ENCODE peak calls at places on chromosomes 5 and 9, in five cellular contexts. One of them, this sample, is unnamed.

GRCh38 chr5:78888580-78889187 is 96.4 kb downstream of the ARSB start:
- DNase-seq in mucosa of descending colon: peak
- DNase-seq in Peyer's patch: no peak
- DNase-seq in activated B cell treated with CpG ODN at 0.5 μM for 24 hours: no peak
- DNase-seq in pancreas: no peak
- DNase-seq in this sample: no peak

GRCh38 chr5:159337291-159337974 is 7.1 kb upstream of the IL12B start:
- DNase-seq in mucosa of descending colon: no peak
- DNase-seq in Peyer's patch: no peak
- DNase-seq in activated B cell treated with CpG ODN at 0.5 μM for 24 hours: no peak
- DNase-seq in pancreas: no peak
- DNase-seq in this sample: no peak

GRCh38 chr9:113529336-113530009 is 65.9 kb downstream of the RGS3 start:
- DNase-seq in mucosa of descending colon: no peak
- DNase-seq in Peyer's patch: no peak
- DNase-seq in activated B cell treated with CpG ODN at 0.5 μM for 24 hours: no peak
- DNase-seq in pancreas: no peak
- DNase-seq in this sample: no peak

GRCh38 chr5:114362977-114363721 is 1.3 kb downstream of the KCNN2 start:
- DNase-seq in mucosa of descending colon: peak
- DNase-seq in Peyer's patch: peak
- DNase-seq in activated B cell treated with CpG ODN at 0.5 μM for 24 hours: no peak
- DNase-seq in pancreas: peak
- DNase-seq in this sample: no peak

GRCh38 chr5:14240366-14240765 is 97.2 kb downstream of the TRIO start:
- DNase-seq in mucosa of descending colon: no peak
- DNase-seq in Peyer's patch: no peak
- DNase-seq in activated B cell treated with CpG ODN at 0.5 μM for 24 hours: no peak
- DNase-seq in pancreas: no peak
- DNase-seq in this sample: no peak

GRCh38 chr5:103211858-103212500 is 46.6 kb upstream of the MACIR start:
- DNase-seq in mucosa of descending colon: no peak
- DNase-seq in Peyer's patch: no peak
- DNase-seq in activated B cell treated with CpG ODN at 0.5 μM for 24 hours: no peak
- DNase-seq in pancreas: no peak
- DNase-seq in this sample: no peak

GRCh38 chr9:21413089-21414023 is 4.4 kb downstream of the IFNA8 start:
- DNase-seq in mucosa of descending colon: no peak
- DNase-seq in Peyer's patch: no peak
- DNase-seq in activated B cell treated with CpG ODN at 0.5 μM for 24 hours: no peak
- DNase-seq in pancreas: no peak
- DNase-seq in this sample: no peak

GRCh38 chr5:168434746-168435321 is 51.4 kb upstream of the RARS1 start:
- DNase-seq in mucosa of descending colon: no peak
- DNase-seq in Peyer's patch: no peak
- DNase-seq in activated B cell treated with CpG ODN at 0.5 μM for 24 hours: no peak
- DNase-seq in pancreas: no peak
- DNase-seq in this sample: no peak

GRCh38 chr5:90613918-90614504 is 55.4 kb downstream of the ADGRV1 start:
- DNase-seq in mucosa of descending colon: no peak
- DNase-seq in Peyer's patch: no peak
- DNase-seq in activated B cell treated with CpG ODN at 0.5 μM for 24 hours: no peak
- DNase-seq in pancreas: no peak
- DNase-seq in this sample: no peak

GRCh38 chr9:101465330-101465915 is 29.8 kb upstream of the ALDOB start:
- DNase-seq in mucosa of descending colon: peak
- DNase-seq in Peyer's patch: peak
- DNase-seq in activated B cell treated with CpG ODN at 0.5 μM for 24 hours: no peak
- DNase-seq in pancreas: no peak
- DNase-seq in this sample: peak

GRCh38 chr9:128160603-128160987 is 530 bp downstream of the BBLN start:
- DNase-seq in mucosa of descending colon: peak
- DNase-seq in Peyer's patch: no peak
- DNase-seq in activated B cell treated with CpG ODN at 0.5 μM for 24 hours: no peak
- DNase-seq in pancreas: no peak
- DNase-seq in this sample: no peak

GRCh38 chr9:110555971-110556370 is 23.6 kb downstream of the SVEP1 start:
- DNase-seq in mucosa of descending colon: no peak
- DNase-seq in Peyer's patch: no peak
- DNase-seq in activated B cell treated with CpG ODN at 0.5 μM for 24 hours: no peak
- DNase-seq in pancreas: no peak
- DNase-seq in this sample: no peak

GRCh38 chr9:88187631-88188030 is 49.4 kb upstream of the SPATA31C2 start:
- DNase-seq in mucosa of descending colon: no peak
- DNase-seq in Peyer's patch: no peak
- DNase-seq in activated B cell treated with CpG ODN at 0.5 μM for 24 hours: no peak
- DNase-seq in pancreas: no peak
- DNase-seq in this sample: no peak

GRCh38 chr5:153490124-153491085 is at the start of gene GRIA1:
- DNase-seq in mucosa of descending colon: no peak
- DNase-seq in Peyer's patch: no peak
- DNase-seq in activated B cell treated with CpG ODN at 0.5 μM for 24 hours: no peak
- DNase-seq in pancreas: no peak
- DNase-seq in this sample: no peak

GRCh38 chr9:31119882-31120481 is 1264.5 kb upstream of the ACO1 start:
- DNase-seq in mucosa of descending colon: no peak
- DNase-seq in Peyer's patch: no peak
- DNase-seq in activated B cell treated with CpG ODN at 0.5 μM for 24 hours: no peak
- DNase-seq in pancreas: no peak
- DNase-seq in this sample: no peak

GRCh38 chr9:89435315-89435823 is 62.5 kb downstream of the SEMA4D start:
- DNase-seq in mucosa of descending colon: peak
- DNase-seq in Peyer's patch: peak
- DNase-seq in activated B cell treated with CpG ODN at 0.5 μM for 24 hours: no peak
- DNase-seq in pancreas: peak
- DNase-seq in this sample: no peak

GRCh38 chr9:137069508-137070071 is 767 bp downstream of the SAPCD2 start:
- DNase-seq in mucosa of descending colon: no peak
- DNase-seq in Peyer's patch: no peak
- DNase-seq in activated B cell treated with CpG ODN at 0.5 μM for 24 hours: no peak
- DNase-seq in pancreas: no peak
- DNase-seq in this sample: no peak

GRCh38 chr5:169970911-169971436 is 9.3 kb downstream of the INSYN2B start:
- DNase-seq in mucosa of descending colon: no peak
- DNase-seq in Peyer's patch: no peak
- DNase-seq in activated B cell treated with CpG ODN at 0.5 μM for 24 hours: no peak
- DNase-seq in pancreas: no peak
- DNase-seq in this sample: no peak

GRCh38 chr5:55308254-55308836 is 556 bp downstream of the MTREX start:
- DNase-seq in mucosa of descending colon: no peak
- DNase-seq in Peyer's patch: no peak
- DNase-seq in activated B cell treated with CpG ODN at 0.5 μM for 24 hours: no peak
- DNase-seq in pancreas: no peak
- DNase-seq in this sample: no peak

GRCh38 chr9:126989847-126990821 is 75.6 kb downstream of the RALGPS1 start:
- DNase-seq in mucosa of descending colon: peak
- DNase-seq in Peyer's patch: peak
- DNase-seq in activated B cell treated with CpG ODN at 0.5 μM for 24 hours: no peak
- DNase-seq in pancreas: no peak
- DNase-seq in this sample: no peak

GRCh38 chr9:90009447-90009846 is 404.6 kb downstream of the GADD45G start:
- DNase-seq in mucosa of descending colon: no peak
- DNase-seq in Peyer's patch: no peak
- DNase-seq in activated B cell treated with CpG ODN at 0.5 μM for 24 hours: peak
- DNase-seq in pancreas: no peak
- DNase-seq in this sample: no peak

GRCh38 chr9:115296831-115297565 is 179.0 kb upstream of the TNC start:
- DNase-seq in mucosa of descending colon: no peak
- DNase-seq in Peyer's patch: no peak
- DNase-seq in activated B cell treated with CpG ODN at 0.5 μM for 24 hours: no peak
- DNase-seq in pancreas: no peak
- DNase-seq in this sample: no peak

GRCh38 chr5:79224275-79224984 is 11.5 kb upstream of the JMY start:
- DNase-seq in mucosa of descending colon: no peak
- DNase-seq in Peyer's patch: no peak
- DNase-seq in activated B cell treated with CpG ODN at 0.5 μM for 24 hours: no peak
- DNase-seq in pancreas: no peak
- DNase-seq in this sample: no peak

GRCh38 chr5:80704221-80704620 is 49.4 kb upstream of the DHFR start:
- DNase-seq in mucosa of descending colon: no peak
- DNase-seq in Peyer's patch: no peak
- DNase-seq in activated B cell treated with CpG ODN at 0.5 μM for 24 hours: no peak
- DNase-seq in pancreas: no peak
- DNase-seq in this sample: no peak

GRCh38 chr9:25519286-25519685 is 159.0 kb downstream of the TUSC1 start:
- DNase-seq in mucosa of descending colon: no peak
- DNase-seq in Peyer's patch: no peak
- DNase-seq in activated B cell treated with CpG ODN at 0.5 μM for 24 hours: no peak
- DNase-seq in pancreas: no peak
- DNase-seq in this sample: no peak

GRCh38 chr9:137545123-137545522 is 5.1 kb downstream of the PNPLA7 start:
- DNase-seq in mucosa of descending colon: no peak
- DNase-seq in Peyer's patch: no peak
- DNase-seq in activated B cell treated with CpG ODN at 0.5 μM for 24 hours: no peak
- DNase-seq in pancreas: no peak
- DNase-seq in this sample: no peak

GRCh38 chr5:34695275-34696032 is 39.3 kb downstream of the RAI14 start:
- DNase-seq in mucosa of descending colon: no peak
- DNase-seq in Peyer's patch: no peak
- DNase-seq in activated B cell treated with CpG ODN at 0.5 μM for 24 hours: no peak
- DNase-seq in pancreas: no peak
- DNase-seq in this sample: no peak

GRCh38 chr9:88733651-88734470 is 198.9 kb downstream of the NXNL2 start:
- DNase-seq in mucosa of descending colon: no peak
- DNase-seq in Peyer's patch: no peak
- DNase-seq in activated B cell treated with CpG ODN at 0.5 μM for 24 hours: no peak
- DNase-seq in pancreas: no peak
- DNase-seq in this sample: no peak

GRCh38 chr9:22010881-22011625 is 1.9 kb upstream of the CDKN2B start:
- DNase-seq in mucosa of descending colon: no peak
- DNase-seq in Peyer's patch: no peak
- DNase-seq in activated B cell treated with CpG ODN at 0.5 μM for 24 hours: no peak
- DNase-seq in pancreas: no peak
- DNase-seq in this sample: no peak

GRCh38 chr5:116669261-116670049 is 94.8 kb upstream of the SEMA6A start:
- DNase-seq in mucosa of descending colon: no peak
- DNase-seq in Peyer's patch: no peak
- DNase-seq in activated B cell treated with CpG ODN at 0.5 μM for 24 hours: no peak
- DNase-seq in pancreas: no peak
- DNase-seq in this sample: no peak

GRCh38 chr5:113615708-113616107 is 102.2 kb downstream of the YTHDC2 start:
- DNase-seq in mucosa of descending colon: no peak
- DNase-seq in Peyer's patch: no peak
- DNase-seq in activated B cell treated with CpG ODN at 0.5 μM for 24 hours: no peak
- DNase-seq in pancreas: no peak
- DNase-seq in this sample: no peak

GRCh38 chr5:81579525-81579924 is 171.4 kb downstream of the SSBP2 start:
- DNase-seq in mucosa of descending colon: no peak
- DNase-seq in Peyer's patch: no peak
- DNase-seq in activated B cell treated with CpG ODN at 0.5 μM for 24 hours: no peak
- DNase-seq in pancreas: no peak
- DNase-seq in this sample: no peak

GRCh38 chr5:150540042-150540441 is 32.1 kb downstream of the NDST1 start:
- DNase-seq in mucosa of descending colon: peak
- DNase-seq in Peyer's patch: no peak
- DNase-seq in activated B cell treated with CpG ODN at 0.5 μM for 24 hours: no peak
- DNase-seq in pancreas: no peak
- DNase-seq in this sample: no peak

GRCh38 chr9:121510766-121511555 is 11.3 kb upstream of the GGTA1 start:
- DNase-seq in mucosa of descending colon: no peak
- DNase-seq in Peyer's patch: no peak
- DNase-seq in activated B cell treated with CpG ODN at 0.5 μM for 24 hours: no peak
- DNase-seq in pancreas: no peak
- DNase-seq in this sample: no peak

GRCh38 chr5:112179290-112179689 is 239.8 kb downstream of the EPB41L4A start:
- DNase-seq in mucosa of descending colon: no peak
- DNase-seq in Peyer's patch: no peak
- DNase-seq in activated B cell treated with CpG ODN at 0.5 μM for 24 hours: no peak
- DNase-seq in pancreas: no peak
- DNase-seq in this sample: no peak
- TF ChIP-seq CTCF in mucosa of descending colon: no peak
- TF ChIP-seq CTCF in Peyer's patch: no peak
- TF ChIP-seq CTCF in activated B cell treated with CpG ODN at 0.5 μM for 24 hours: no peak
- TF ChIP-seq CTCF in pancreas: no peak
- TF ChIP-seq CTCF in this sample: no peak

DNA sequence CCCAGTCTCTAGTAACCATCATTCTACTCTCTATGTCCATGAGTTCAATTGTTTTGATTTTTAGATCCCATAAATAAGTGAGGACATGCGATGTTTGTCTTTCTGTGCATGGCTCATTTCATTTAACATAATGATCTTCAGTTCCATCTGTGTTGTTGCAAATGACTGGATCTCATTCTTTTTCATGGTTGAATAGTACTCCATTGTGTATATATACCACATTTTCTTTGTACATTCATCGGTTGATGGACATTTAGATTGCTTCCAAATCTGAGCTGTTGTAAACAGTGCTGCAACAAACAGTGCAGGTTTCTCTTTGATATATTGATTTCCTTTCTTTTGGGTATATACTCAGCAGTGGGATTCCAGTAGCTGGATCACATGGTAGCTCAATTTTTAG is 46.4 kb downstream of the S100Z start:
- DNase-seq in mucosa of descending colon: no peak
- DNase-seq in Peyer's patch: no peak
- DNase-seq in activated B cell treated with CpG ODN at 0.5 μM for 24 hours: no peak
- DNase-seq in pancreas: no peak
- DNase-seq in this sample: no peak
- TF ChIP-seq CTCF in mucosa of descending colon: no peak
- TF ChIP-seq CTCF in Peyer's patch: no peak
- TF ChIP-seq CTCF in activated B cell treated with CpG ODN at 0.5 μM for 24 hours: no peak
- TF ChIP-seq CTCF in pancreas: no peak
- TF ChIP-seq CTCF in this sample: no peak

GRCh38 chr5:137605377-137605776 is 106.3 kb upstream of the SPOCK1 start:
- DNase-seq in mucosa of descending colon: no peak
- DNase-seq in Peyer's patch: no peak
- DNase-seq in activated B cell treated with CpG ODN at 0.5 μM for 24 hours: no peak
- DNase-seq in pancreas: no peak
- DNase-seq in this sample: no peak
- TF ChIP-seq CTCF in mucosa of descending colon: no peak
- TF ChIP-seq CTCF in Peyer's patch: no peak
- TF ChIP-seq CTCF in activated B cell treated with CpG ODN at 0.5 μM for 24 hours: no peak
- TF ChIP-seq CTCF in pancreas: no peak
- TF ChIP-seq CTCF in this sample: peak

GRCh38 chr5:138702827-138703194 is 50.4 kb upstream of the CTNNA1 start:
- DNase-seq in mucosa of descending colon: no peak
- DNase-seq in Peyer's patch: no peak
- DNase-seq in activated B cell treated with CpG ODN at 0.5 μM for 24 hours: no peak
- DNase-seq in pancreas: no peak
- DNase-seq in this sample: no peak

GRCh38 chr5:138701678-138702077 is 51.5 kb upstream of the CTNNA1 start:
- DNase-seq in mucosa of descending colon: no peak
- DNase-seq in Peyer's patch: no peak
- DNase-seq in activated B cell treated with CpG ODN at 0.5 μM for 24 hours: no peak
- DNase-seq in pancreas: no peak
- DNase-seq in this sample: no peak

GRCh38 chr5:138700581-138701362 is 52.5 kb upstream of the CTNNA1 start:
- DNase-seq in mucosa of descending colon: no peak
- DNase-seq in Peyer's patch: no peak
- DNase-seq in activated B cell treated with CpG ODN at 0.5 μM for 24 hours: no peak
- DNase-seq in pancreas: no peak
- DNase-seq in this sample: no peak

GRCh38 chr5:138705007-138705406 is 48.2 kb upstream of the CTNNA1 start:
- DNase-seq in mucosa of descending colon: no peak
- DNase-seq in Peyer's patch: no peak
- DNase-seq in activated B cell treated with CpG ODN at 0.5 μM for 24 hours: no peak
- DNase-seq in pancreas: no peak
- DNase-seq in this sample: no peak

GRCh38 chr5:138702166-138702826 is 50.9 kb upstream of the CTNNA1 start:
- DNase-seq in mucosa of descending colon: no peak
- DNase-seq in Peyer's patch: no peak
- DNase-seq in activated B cell treated with CpG ODN at 0.5 μM for 24 hours: no peak
- DNase-seq in pancreas: no peak
- DNase-seq in this sample: no peak
- TF ChIP-seq CTCF in mucosa of descending colon: no peak
- TF ChIP-seq CTCF in Peyer's patch: peak
- TF ChIP-seq CTCF in activated B cell treated with CpG ODN at 0.5 μM for 24 hours: no peak
- TF ChIP-seq CTCF in pancreas: no peak
- TF ChIP-seq CTCF in this sample: no peak